ENCODE peak calls at places on chromosomes 16 and 17, in six cellular contexts. One of them, this sample, is unnamed.

GRCh38 chr17:36008998-36009665 is 7.8 kb upstream of the CCL15 start:
- DNase-seq in GM10248: no peak
- DNase-seq in astrocyte of the spinal cord: no peak
- DNase-seq in stimulated activated CD4-positive, alpha-beta T cell treated with anti-CD3 and anti-CD28 coated beads, Interleukin-4, amount 100 ng/mL, for 4 hours: no peak
- DNase-seq in dorsolateral prefrontal cortex: no peak
- DNase-seq in NCI-H460: no peak
- DNase-seq in this sample: no peak

GRCh38 chr17:28948342-28948741 is 3.0 kb downstream of the PHF12 start:
- DNase-seq in stimulated activated CD4-positive, alpha-beta T cell treated with anti-CD3 and anti-CD28 coated beads, Interleukin-4, amount 100 ng/mL, for 4 hours: no peak
- DNase-seq in dorsolateral prefrontal cortex: no peak
- DNase-seq in NCI-H460: no peak
- DNase-seq in astrocyte of the spinal cord: no peak
- DNase-seq in GM10248: no peak
- DNase-seq in this sample: no peak

GRCh38 chr16:88381820-88382451 is 823 bp upstream of the ZNF469 start:
- DNase-seq in dorsolateral prefrontal cortex: peak; percentile 35
- DNase-seq in GM10248: no peak
- DNase-seq in NCI-H460: no peak
- DNase-seq in astrocyte of the spinal cord: no peak
- DNase-seq in stimulated activated CD4-positive, alpha-beta T cell treated with anti-CD3 and anti-CD28 coated beads, Interleukin-4, amount 100 ng/mL, for 4 hours: no peak
- DNase-seq in this sample: no peak

GRCh38 chr17:28008526-28008925 is 34.0 kb upstream of the NLK start:
- DNase-seq in astrocyte of the spinal cord: peak; percentile 69
- DNase-seq in stimulated activated CD4-positive, alpha-beta T cell treated with anti-CD3 and anti-CD28 coated beads, Interleukin-4, amount 100 ng/mL, for 4 hours: no peak
- DNase-seq in dorsolateral prefrontal cortex: no peak
- DNase-seq in GM10248: no peak
- DNase-seq in NCI-H460: peak; percentile 61
- DNase-seq in this sample: no peak

GRCh38 chr16:89490386-89491237 is at the start of gene ANKRD11:
- DNase-seq in astrocyte of the spinal cord: peak; percentile 100
- DNase-seq in dorsolateral prefrontal cortex: peak; percentile 100
- DNase-seq in stimulated activated CD4-positive, alpha-beta T cell treated with anti-CD3 and anti-CD28 coated beads, Interleukin-4, amount 100 ng/mL, for 4 hours: peak; percentile 92
- DNase-seq in NCI-H460: peak; percentile 100
- DNase-seq in GM10248: peak; percentile 100
- DNase-seq in this sample: peak; percentile 98

GRCh38 chr16:66616169-66616568 is 11.7 kb downstream of the CMTM3 start:
- DNase-seq in astrocyte of the spinal cord: no peak
- DNase-seq in NCI-H460: no peak
- DNase-seq in GM10248: no peak
- DNase-seq in stimulated activated CD4-positive, alpha-beta T cell treated with anti-CD3 and anti-CD28 coated beads, Interleukin-4, amount 100 ng/mL, for 4 hours: no peak
- DNase-seq in dorsolateral prefrontal cortex: no peak
- DNase-seq in this sample: no peak

GRCh38 chr16:85306071-85306792 is 194.0 kb upstream of the CIBAR2 start:
- DNase-seq in NCI-H460: peak; percentile 17
- DNase-seq in dorsolateral prefrontal cortex: peak; percentile 64
- DNase-seq in GM10248: peak; percentile 84
- DNase-seq in astrocyte of the spinal cord: peak; percentile 56
- DNase-seq in stimulated activated CD4-positive, alpha-beta T cell treated with anti-CD3 and anti-CD28 coated beads, Interleukin-4, amount 100 ng/mL, for 4 hours: peak; percentile 71
- DNase-seq in this sample: no peak

GRCh38 chr16:48115299-48115698 is 40.5 kb downstream of the ABCC12 start:
- DNase-seq in astrocyte of the spinal cord: no peak
- DNase-seq in stimulated activated CD4-positive, alpha-beta T cell treated with anti-CD3 and anti-CD28 coated beads, Interleukin-4, amount 100 ng/mL, for 4 hours: no peak
- DNase-seq in GM10248: no peak
- DNase-seq in dorsolateral prefrontal cortex: no peak
- DNase-seq in NCI-H460: no peak
- DNase-seq in this sample: no peak

GRCh38 chr16:73058616-73059409 is 10.9 kb upstream of the ZFHX3 start:
- DNase-seq in GM10248: peak; percentile 51
- DNase-seq in astrocyte of the spinal cord: no peak
- DNase-seq in dorsolateral prefrontal cortex: no peak
- DNase-seq in NCI-H460: no peak
- DNase-seq in stimulated activated CD4-positive, alpha-beta T cell treated with anti-CD3 and anti-CD28 coated beads, Interleukin-4, amount 100 ng/mL, for 4 hours: peak; percentile 8
- DNase-seq in this sample: peak; percentile 65

GRCh38 chr17:43982171-43982570 is 22.3 kb upstream of the NAGS start:
- DNase-seq in stimulated activated CD4-positive, alpha-beta T cell treated with anti-CD3 and anti-CD28 coated beads, Interleukin-4, amount 100 ng/mL, for 4 hours: no peak
- DNase-seq in GM10248: no peak
- DNase-seq in NCI-H460: no peak
- DNase-seq in dorsolateral prefrontal cortex: no peak
- DNase-seq in astrocyte of the spinal cord: no peak
- DNase-seq in this sample: no peak

GRCh38 chr16:30445149-30445407 is 596 bp downstream of the SEPHS2 start:
- DNase-seq in dorsolateral prefrontal cortex: no peak
- DNase-seq in stimulated activated CD4-positive, alpha-beta T cell treated with anti-CD3 and anti-CD28 coated beads, Interleukin-4, amount 100 ng/mL, for 4 hours: no peak
- DNase-seq in NCI-H460: no peak
- DNase-seq in astrocyte of the spinal cord: no peak
- DNase-seq in GM10248: no peak
- DNase-seq in this sample: no peak

GRCh38 chr17:2050871-2051387 is 4.0 kb upstream of the HIC1 start:
- DNase-seq in astrocyte of the spinal cord: peak; percentile 61
- DNase-seq in NCI-H460: no peak
- DNase-seq in GM10248: no peak
- DNase-seq in dorsolateral prefrontal cortex: peak; percentile 76
- DNase-seq in stimulated activated CD4-positive, alpha-beta T cell treated with anti-CD3 and anti-CD28 coated beads, Interleukin-4, amount 100 ng/mL, for 4 hours: peak; percentile 21
- DNase-seq in this sample: no peak

GRCh38 chr16:2478273-2478672 is 3.3 kb downstream of the TBC1D24 start:
- DNase-seq in NCI-H460: no peak
- DNase-seq in astrocyte of the spinal cord: no peak
- DNase-seq in stimulated activated CD4-positive, alpha-beta T cell treated with anti-CD3 and anti-CD28 coated beads, Interleukin-4, amount 100 ng/mL, for 4 hours: no peak
- DNase-seq in dorsolateral prefrontal cortex: no peak
- DNase-seq in GM10248: no peak
- DNase-seq in this sample: no peak

GRCh38 chr16:30875881-30876791 is 17.7 kb downstream of the BCL7C start:
- DNase-seq in stimulated activated CD4-positive, alpha-beta T cell treated with anti-CD3 and anti-CD28 coated beads, Interleukin-4, amount 100 ng/mL, for 4 hours: no peak
- DNase-seq in GM10248: peak; percentile 68
- DNase-seq in astrocyte of the spinal cord: no peak
- DNase-seq in dorsolateral prefrontal cortex: no peak
- DNase-seq in NCI-H460: no peak
- DNase-seq in this sample: no peak

GRCh38 chr17:81064746-81065475 is 30.0 kb downstream of the BAIAP2 start:
- DNase-seq in dorsolateral prefrontal cortex: peak; percentile 81
- DNase-seq in GM10248: no peak
- DNase-seq in stimulated activated CD4-positive, alpha-beta T cell treated with anti-CD3 and anti-CD28 coated beads, Interleukin-4, amount 100 ng/mL, for 4 hours: no peak
- DNase-seq in astrocyte of the spinal cord: peak; percentile 47
- DNase-seq in NCI-H460: no peak
- DNase-seq in this sample: no peak

GRCh38 chr17:40130352-40131042 is 8.7 kb downstream of the MSL1 start:
- DNase-seq in GM10248: no peak
- DNase-seq in NCI-H460: no peak
- DNase-seq in astrocyte of the spinal cord: no peak
- DNase-seq in stimulated activated CD4-positive, alpha-beta T cell treated with anti-CD3 and anti-CD28 coated beads, Interleukin-4, amount 100 ng/mL, for 4 hours: no peak
- DNase-seq in dorsolateral prefrontal cortex: no peak
- DNase-seq in this sample: no peak

GRCh38 chr17:80872999-80873951 is 118.4 kb upstream of the CHMP6 start:
- DNase-seq in stimulated activated CD4-positive, alpha-beta T cell treated with anti-CD3 and anti-CD28 coated beads, Interleukin-4, amount 100 ng/mL, for 4 hours: no peak
- DNase-seq in dorsolateral prefrontal cortex: peak; percentile 74
- DNase-seq in GM10248: no peak
- DNase-seq in astrocyte of the spinal cord: no peak
- DNase-seq in NCI-H460: peak; percentile 66
- DNase-seq in this sample: no peak

GRCh38 chr16:12628526-12628925 is 175.2 kb downstream of the CPPED1 start:
- DNase-seq in astrocyte of the spinal cord: no peak
- DNase-seq in stimulated activated CD4-positive, alpha-beta T cell treated with anti-CD3 and anti-CD28 coated beads, Interleukin-4, amount 100 ng/mL, for 4 hours: no peak
- DNase-seq in NCI-H460: no peak
- DNase-seq in dorsolateral prefrontal cortex: no peak
- DNase-seq in GM10248: no peak
- DNase-seq in this sample: no peak

GRCh38 chr16:35523991-35524390 is 2064.6 kb downstream of the TP53TG3F start:
- DNase-seq in stimulated activated CD4-positive, alpha-beta T cell treated with anti-CD3 and anti-CD28 coated beads, Interleukin-4, amount 100 ng/mL, for 4 hours: no peak
- DNase-seq in NCI-H460: no peak
- DNase-seq in GM10248: no peak
- DNase-seq in dorsolateral prefrontal cortex: no peak
- DNase-seq in astrocyte of the spinal cord: no peak
- DNase-seq in this sample: no peak

GRCh38 chr17:38731526-38732294 is 1.6 kb downstream of the CISD3 start:
- DNase-seq in GM10248: no peak
- DNase-seq in dorsolateral prefrontal cortex: no peak
- DNase-seq in NCI-H460: no peak
- DNase-seq in astrocyte of the spinal cord: no peak
- DNase-seq in stimulated activated CD4-positive, alpha-beta T cell treated with anti-CD3 and anti-CD28 coated beads, Interleukin-4, amount 100 ng/mL, for 4 hours: no peak
- DNase-seq in this sample: no peak

GRCh38 chr17:80724723-80725388 is 180.2 kb downstream of the RPTOR start:
- DNase-seq in astrocyte of the spinal cord: peak; percentile 78
- DNase-seq in NCI-H460: peak; percentile 14
- DNase-seq in dorsolateral prefrontal cortex: no peak
- DNase-seq in GM10248: no peak
- DNase-seq in stimulated activated CD4-positive, alpha-beta T cell treated with anti-CD3 and anti-CD28 coated beads, Interleukin-4, amount 100 ng/mL, for 4 hours: no peak
- DNase-seq in this sample: peak; percentile 42

GRCh38 chr17:65572581-65573282 is 11.3 kb upstream of the AXIN2 start:
- DNase-seq in astrocyte of the spinal cord: no peak
- DNase-seq in stimulated activated CD4-positive, alpha-beta T cell treated with anti-CD3 and anti-CD28 coated beads, Interleukin-4, amount 100 ng/mL, for 4 hours: no peak
- DNase-seq in NCI-H460: no peak
- DNase-seq in dorsolateral prefrontal cortex: no peak
- DNase-seq in GM10248: no peak
- DNase-seq in this sample: no peak

GRCh38 chr16:54431041-54431996 is 144.7 kb upstream of the IRX3 start:
- DNase-seq in stimulated activated CD4-positive, alpha-beta T cell treated with anti-CD3 and anti-CD28 coated beads, Interleukin-4, amount 100 ng/mL, for 4 hours: no peak
- DNase-seq in GM10248: no peak
- DNase-seq in astrocyte of the spinal cord: no peak
- DNase-seq in dorsolateral prefrontal cortex: no peak
- DNase-seq in NCI-H460: no peak
- DNase-seq in this sample: no peak

GRCh38 chr16:1364510-1364909 is 12.8 kb downstream of the GNPTG start:
- DNase-seq in astrocyte of the spinal cord: no peak
- DNase-seq in GM10248: no peak
- DNase-seq in dorsolateral prefrontal cortex: no peak
- DNase-seq in NCI-H460: no peak
- DNase-seq in stimulated activated CD4-positive, alpha-beta T cell treated with anti-CD3 and anti-CD28 coated beads, Interleukin-4, amount 100 ng/mL, for 4 hours: no peak
- DNase-seq in this sample: no peak

GRCh38 chr16:58128721-58129096 is 472 bp downstream of the CFAP20 start:
- DNase-seq in astrocyte of the spinal cord: no peak
- DNase-seq in dorsolateral prefrontal cortex: peak; percentile 45
- DNase-seq in GM10248: peak; percentile 38
- DNase-seq in NCI-H460: no peak
- DNase-seq in stimulated activated CD4-positive, alpha-beta T cell treated with anti-CD3 and anti-CD28 coated beads, Interleukin-4, amount 100 ng/mL, for 4 hours: no peak
- DNase-seq in this sample: no peak

GRCh38 chr16:23577493-23577892 is 18.6 kb downstream of the NDUFAB1 start:
- DNase-seq in NCI-H460: no peak
- DNase-seq in astrocyte of the spinal cord: no peak
- DNase-seq in dorsolateral prefrontal cortex: no peak
- DNase-seq in stimulated activated CD4-positive, alpha-beta T cell treated with anti-CD3 and anti-CD28 coated beads, Interleukin-4, amount 100 ng/mL, for 4 hours: no peak
- DNase-seq in GM10248: no peak
- DNase-seq in this sample: no peak

GRCh38 chr16:763903-764750 is 3.6 kb downstream of the MSLN start:
- DNase-seq in NCI-H460: no peak
- DNase-seq in stimulated activated CD4-positive, alpha-beta T cell treated with anti-CD3 and anti-CD28 coated beads, Interleukin-4, amount 100 ng/mL, for 4 hours: no peak
- DNase-seq in dorsolateral prefrontal cortex: no peak
- DNase-seq in GM10248: no peak
- DNase-seq in astrocyte of the spinal cord: no peak
- DNase-seq in this sample: no peak

GRCh38 chr16:15507299-15507958 is 73.0 kb downstream of the BMERB1 start:
- DNase-seq in NCI-H460: no peak
- DNase-seq in dorsolateral prefrontal cortex: peak; percentile 84
- DNase-seq in stimulated activated CD4-positive, alpha-beta T cell treated with anti-CD3 and anti-CD28 coated beads, Interleukin-4, amount 100 ng/mL, for 4 hours: no peak
- DNase-seq in astrocyte of the spinal cord: peak; percentile 51
- DNase-seq in GM10248: no peak
- DNase-seq in this sample: no peak

GRCh38 chr17:1076982-1077302 is 80.0 kb downstream of the TIMM22 start:
- DNase-seq in GM10248: no peak
- DNase-seq in dorsolateral prefrontal cortex: no peak
- DNase-seq in astrocyte of the spinal cord: no peak
- DNase-seq in NCI-H460: no peak
- DNase-seq in stimulated activated CD4-positive, alpha-beta T cell treated with anti-CD3 and anti-CD28 coated beads, Interleukin-4, amount 100 ng/mL, for 4 hours: no peak
- DNase-seq in this sample: no peak

GRCh38 chr17:372157-373152 is 19.8 kb upstream of the RPH3AL start:
- DNase-seq in astrocyte of the spinal cord: no peak
- DNase-seq in NCI-H460: no peak
- DNase-seq in stimulated activated CD4-positive, alpha-beta T cell treated with anti-CD3 and anti-CD28 coated beads, Interleukin-4, amount 100 ng/mL, for 4 hours: no peak
- DNase-seq in dorsolateral prefrontal cortex: no peak
- DNase-seq in GM10248: no peak
- DNase-seq in this sample: no peak

GRCh38 chr16:58086381-58087208 is 42.6 kb downstream of the CFAP20 start:
- DNase-seq in NCI-H460: no peak
- DNase-seq in astrocyte of the spinal cord: no peak
- DNase-seq in dorsolateral prefrontal cortex: no peak
- DNase-seq in stimulated activated CD4-positive, alpha-beta T cell treated with anti-CD3 and anti-CD28 coated beads, Interleukin-4, amount 100 ng/mL, for 4 hours: no peak
- DNase-seq in GM10248: no peak
- DNase-seq in this sample: no peak

GRCh38 chr16:2152695-2153506 is 2.7 kb upstream of the TRAF7 start:
- DNase-seq in GM10248: no peak
- DNase-seq in astrocyte of the spinal cord: peak; percentile 32
- DNase-seq in dorsolateral prefrontal cortex: no peak
- DNase-seq in NCI-H460: no peak
- DNase-seq in stimulated activated CD4-positive, alpha-beta T cell treated with anti-CD3 and anti-CD28 coated beads, Interleukin-4, amount 100 ng/mL, for 4 hours: peak; percentile 42
- DNase-seq in this sample: no peak

GRCh38 chr17:1724351-1724868 is at the start of gene WDR81:
- DNase-seq in NCI-H460: peak; percentile 72
- DNase-seq in stimulated activated CD4-positive, alpha-beta T cell treated with anti-CD3 and anti-CD28 coated beads, Interleukin-4, amount 100 ng/mL, for 4 hours: peak; percentile 86
- DNase-seq in GM10248: peak; percentile 95
- DNase-seq in dorsolateral prefrontal cortex: peak; percentile 93
- DNase-seq in astrocyte of the spinal cord: peak; percentile 80
- DNase-seq in this sample: peak; percentile 85

GRCh38 chr16:66988197-66988788 is at the start of gene CES4A:
- DNase-seq in astrocyte of the spinal cord: no peak
- DNase-seq in dorsolateral prefrontal cortex: no peak
- DNase-seq in GM10248: no peak
- DNase-seq in stimulated activated CD4-positive, alpha-beta T cell treated with anti-CD3 and anti-CD28 coated beads, Interleukin-4, amount 100 ng/mL, for 4 hours: no peak
- DNase-seq in NCI-H460: no peak
- DNase-seq in this sample: no peak

GRCh38 chr17:65292430-65292829 is 155.3 kb downstream of the RGS9 start:
- DNase-seq in dorsolateral prefrontal cortex: no peak
- DNase-seq in stimulated activated CD4-positive, alpha-beta T cell treated with anti-CD3 and anti-CD28 coated beads, Interleukin-4, amount 100 ng/mL, for 4 hours: no peak
- DNase-seq in astrocyte of the spinal cord: no peak
- DNase-seq in GM10248: no peak
- DNase-seq in NCI-H460: no peak
- DNase-seq in this sample: no peak

GRCh38 chr17:34318474-34318873 is 761 bp upstream of the CCL8 start:
- DNase-seq in astrocyte of the spinal cord: no peak
- DNase-seq in dorsolateral prefrontal cortex: no peak
- DNase-seq in NCI-H460: no peak
- DNase-seq in stimulated activated CD4-positive, alpha-beta T cell treated with anti-CD3 and anti-CD28 coated beads, Interleukin-4, amount 100 ng/mL, for 4 hours: no peak
- DNase-seq in GM10248: no peak
- DNase-seq in this sample: no peak

GRCh38 chr17:49439305-49439672 is 24.6 kb upstream of the PHB1 start:
- DNase-seq in stimulated activated CD4-positive, alpha-beta T cell treated with anti-CD3 and anti-CD28 coated beads, Interleukin-4, amount 100 ng/mL, for 4 hours: no peak
- DNase-seq in astrocyte of the spinal cord: no peak
- DNase-seq in GM10248: no peak
- DNase-seq in NCI-H460: no peak
- DNase-seq in dorsolateral prefrontal cortex: no peak
- DNase-seq in this sample: no peak